ENCODE peak calls at places on chromosome 17, in nine cellular contexts. N, H, T, S, C, U, W, Y and A are unnamed samples.

GRCh38 chr17:32445075-32445427 is 741 bp downstream of the PSMD11 start:
- DNase-seq in N (no peak), H (no peak), T (no peak), S (peak), C (no peak), U (no peak), W (peak), Y (no peak), A (peak)

GRCh38 chr17:83106036-83106577 is 26.7 kb downstream of the METRNL start:
- DNase-seq in N (no peak), H (no peak), T (no peak), S (no peak), C (no peak), U (no peak), W (no peak), Y (no peak), A (no peak)

GRCh38 chr17:11514981-11515680 is 83.1 kb upstream of the DNAH9 start:
- DNase-seq in N (no peak), H (no peak), T (no peak), S (no peak), C (no peak), U (no peak), W (no peak), Y (no peak), A (no peak)

GRCh38 chr17:12693640-12694039 is 27.9 kb downstream of the MYOCD start:
- DNase-seq in N (no peak), H (no peak), T (no peak), S (peak), C (no peak), U (no peak), W (no peak), Y (no peak), A (no peak)

GRCh38 chr17:2406271-2406902 is 5.5 kb upstream of the MNT start:
- DNase-seq in N (no peak), H (no peak), T (no peak), S (peak), C (no peak), U (no peak), W (no peak), Y (no peak), A (no peak)

GRCh38 chr17:77216435-77216980 is 75.7 kb downstream of the SEC14L1 start:
- DNase-seq in N (no peak), H (no peak), T (no peak), S (no peak), C (no peak), U (no peak), W (no peak), Y (no peak), A (no peak)

GRCh38 chr17:79008666-79009387 is 737 bp downstream of the CANT1 start:
- DNase-seq in N (no peak), H (no peak), T (peak), S (no peak), C (no peak), U (no peak), W (no peak), Y (no peak), A (no peak)

GRCh38 chr17:75922963-75923874 is 17.6 kb downstream of the FBF1 start:
- DNase-seq in N (no peak), H (no peak), T (no peak), S (no peak), C (no peak), U (no peak), W (no peak), Y (no peak), A (no peak)

GRCh38 chr17:82280537-82280936 is 7.0 kb upstream of the CSNK1D start:
- DNase-seq in N (no peak), H (no peak), T (no peak), S (no peak), C (no peak), U (no peak), W (no peak), Y (no peak), A (no peak)

GRCh38 chr17:10149573-10150399 is 48.6 kb downstream of the GAS7 start:
- DNase-seq in N (no peak), H (no peak), T (no peak), S (peak), C (no peak), U (no peak), W (no peak), Y (no peak), A (no peak)

GRCh38 chr17:18230288-18231141 is 5.1 kb downstream of the LLGL1 start:
- DNase-seq in N (peak), H (no peak), T (no peak), S (no peak), C (no peak), U (no peak), W (no peak), Y (no peak), A (no peak)

GRCh38 chr17:80263253-80264047 is 2.8 kb downstream of the RNF213 start:
- DNase-seq in N (peak), H (no peak), T (peak), S (peak), C (no peak), U (peak), W (peak), Y (peak), A (peak)

GRCh38 chr17:63181856-63182255 is 215.8 kb downstream of the TANC2 start:
- DNase-seq in N (no peak), H (no peak), T (no peak), S (no peak), C (no peak), U (no peak), W (no peak), Y (no peak), A (no peak)

GRCh38 chr17:41486809-41487530 is 2.7 kb downstream of the KRT36 start:
- DNase-seq in N (no peak), H (no peak), T (no peak), S (peak), C (no peak), U (no peak), W (no peak), Y (no peak), A (peak)

GRCh38 chr17:30323895-30324319 is 9.9 kb downstream of the TMIGD1 start:
- DNase-seq in N (no peak), H (no peak), T (no peak), S (peak), C (no peak), U (peak), W (no peak), Y (no peak), A (no peak)